ENCODE peak calls at places on chromosomes 12 and 14, in five cellular contexts. One of them, this sample, is unnamed.

GRCh38 chr12:59736786-59737185 is 141.0 kb downstream of the SLC16A7 start:
- DNase-seq in CD8-positive, alpha-beta memory T cell: no peak
- DNase-seq in mesendoderm: peak; percentile 95
- DNase-seq in iPS DF 6.9: no peak
- DNase-seq in heart left ventricle: no peak
- DNase-seq in this sample: no peak

GRCh38 chr12:1515010-1515409 is 79.4 kb downstream of the FBXL14 start:
- DNase-seq in heart left ventricle: no peak
- DNase-seq in iPS DF 6.9: no peak
- DNase-seq in mesendoderm: no peak
- DNase-seq in CD8-positive, alpha-beta memory T cell: no peak
- DNase-seq in this sample: no peak

GRCh38 chr12:85623726-85624125 is 212.5 kb downstream of the RASSF9 start:
- DNase-seq in CD8-positive, alpha-beta memory T cell: no peak
- DNase-seq in heart left ventricle: no peak
- DNase-seq in mesendoderm: no peak
- DNase-seq in iPS DF 6.9: no peak
- DNase-seq in this sample: no peak

GRCh38 chr12:101935769-101936741 is 58.7 kb downstream of the DRAM1 start:
- DNase-seq in CD8-positive, alpha-beta memory T cell: no peak
- DNase-seq in mesendoderm: peak; percentile 86
- DNase-seq in heart left ventricle: peak; percentile 70
- DNase-seq in iPS DF 6.9: no peak
- DNase-seq in this sample: no peak

GRCh38 chr12:95624544-95624943 is 73.3 kb upstream of the USP44 start:
- DNase-seq in mesendoderm: no peak
- DNase-seq in CD8-positive, alpha-beta memory T cell: no peak
- DNase-seq in iPS DF 6.9: no peak
- DNase-seq in heart left ventricle: no peak
- DNase-seq in this sample: no peak

GRCh38 chr14:57362356-57362755 is 28.0 kb upstream of the NAA30 start:
- DNase-seq in mesendoderm: peak; percentile 79
- DNase-seq in heart left ventricle: no peak
- DNase-seq in iPS DF 6.9: no peak
- DNase-seq in CD8-positive, alpha-beta memory T cell: no peak
- DNase-seq in this sample: no peak

GRCh38 chr14:30874120-30874998 is at the start of gene COCH:
- DNase-seq in CD8-positive, alpha-beta memory T cell: no peak
- DNase-seq in iPS DF 6.9: no peak
- DNase-seq in mesendoderm: peak; percentile 79
- DNase-seq in heart left ventricle: peak; percentile 47
- DNase-seq in this sample: peak; percentile 47

GRCh38 chr12:84912191-84913142 is at the start of gene SLC6A15:
- DNase-seq in iPS DF 6.9: peak; percentile 45
- DNase-seq in CD8-positive, alpha-beta memory T cell: no peak
- DNase-seq in heart left ventricle: no peak
- DNase-seq in mesendoderm: peak; percentile 91
- DNase-seq in this sample: peak; percentile 55

GRCh38 chr14:65228436-65228835 is 126.1 kb upstream of the MAX start:
- DNase-seq in heart left ventricle: no peak
- DNase-seq in mesendoderm: no peak
- DNase-seq in CD8-positive, alpha-beta memory T cell: no peak
- DNase-seq in iPS DF 6.9: no peak
- DNase-seq in this sample: no peak

GRCh38 chr12:130357729-130358330 is 20.1 kb downstream of the PIWIL1 start:
- DNase-seq in heart left ventricle: no peak
- DNase-seq in CD8-positive, alpha-beta memory T cell: no peak
- DNase-seq in mesendoderm: no peak
- DNase-seq in iPS DF 6.9: no peak
- DNase-seq in this sample: no peak

GRCh38 chr14:102948698-102949061 is 26.2 kb downstream of the AMN start:
- DNase-seq in iPS DF 6.9: no peak
- DNase-seq in mesendoderm: no peak
- DNase-seq in CD8-positive, alpha-beta memory T cell: no peak
- DNase-seq in heart left ventricle: no peak
- DNase-seq in this sample: no peak
- H3K27ac ChIP-seq in iPS DF 6.9: no peak overlapping the region
- H3K27ac ChIP-seq in mesendoderm: no peak overlapping the region
- H3K27ac ChIP-seq in CD8-positive, alpha-beta memory T cell: no peak overlapping the region
- H3K27ac ChIP-seq in heart left ventricle: no peak overlapping the region
- H3K27ac ChIP-seq in this sample: no peak overlapping the region

GRCh38 chr12:108800591-108800990 is 56.8 kb downstream of the SSH1 start:
- DNase-seq in iPS DF 6.9: no peak
- DNase-seq in heart left ventricle: no peak
- DNase-seq in mesendoderm: no peak
- DNase-seq in CD8-positive, alpha-beta memory T cell: no peak
- DNase-seq in this sample: no peak
- H3K4me1 ChIP-seq in iPS DF 6.9: peaks cover 4% of the 10 kb centered on the region
- H3K4me1 ChIP-seq in heart left ventricle: peaks cover 58% of the 10 kb centered on the region
- H3K4me1 ChIP-seq in mesendoderm: peaks cover 2% of the 10 kb centered on the region
- H3K4me1 ChIP-seq in CD8-positive, alpha-beta memory T cell: peaks cover 5% of the 10 kb centered on the region
- H3K4me1 ChIP-seq in this sample: peaks cover 38% of the 10 kb centered on the region

DNA sequence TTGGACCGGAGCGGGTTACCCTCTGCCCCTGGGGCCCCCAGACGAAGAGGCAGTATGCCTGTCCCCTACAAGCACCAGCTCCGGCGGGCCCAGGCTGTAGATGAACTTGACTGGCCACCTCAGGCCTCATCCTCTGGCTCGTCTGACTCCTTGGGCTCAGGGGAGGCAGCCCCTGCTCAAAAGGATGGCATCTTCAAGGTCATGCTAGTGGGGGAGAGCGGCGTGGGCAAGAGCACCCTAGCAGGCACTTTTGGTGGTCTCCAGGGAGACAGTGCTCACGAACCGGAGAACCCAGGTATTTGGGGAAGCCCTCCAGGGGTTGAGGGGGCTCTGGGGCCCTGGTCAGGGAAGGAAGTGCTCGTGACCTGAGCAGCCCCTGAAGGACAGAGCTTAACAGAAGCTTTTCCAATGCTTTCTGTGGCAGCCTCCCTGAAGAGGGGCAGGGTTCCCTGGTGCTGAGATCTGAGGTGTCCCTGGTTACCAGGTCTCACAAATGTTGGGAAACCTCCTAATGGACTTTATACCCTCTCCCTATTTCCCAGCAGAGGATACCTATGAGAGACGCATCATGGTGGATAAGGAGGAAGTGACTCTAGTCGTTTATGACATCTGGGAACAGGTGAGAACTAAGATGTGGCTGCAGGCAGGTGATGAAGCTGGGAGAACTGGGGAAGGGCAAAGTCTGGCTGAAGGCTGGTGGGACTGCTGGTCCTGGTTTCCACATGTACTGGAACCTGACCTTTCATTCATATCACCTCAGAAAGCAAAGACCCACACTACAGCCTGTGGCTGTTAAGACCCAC is 1.9 kb downstream of the REM2 start:
- DNase-seq in CD8-positive, alpha-beta memory T cell: no peak
- DNase-seq in mesendoderm: no peak
- DNase-seq in iPS DF 6.9: no peak
- DNase-seq in heart left ventricle: no peak
- DNase-seq in this sample: no peak
- H3K4me3 ChIP-seq in CD8-positive, alpha-beta memory T cell: no peak overlapping the region
- H3K4me3 ChIP-seq in mesendoderm: no peak overlapping the region
- H3K4me3 ChIP-seq in iPS DF 6.9: no peak overlapping the region
- H3K4me3 ChIP-seq in heart left ventricle: no peak overlapping the region
- H3K4me3 ChIP-seq in this sample: no peak overlapping the region

GRCh38 chr12:11825278-11825677 is 175.8 kb downstream of the ETV6 start:
- DNase-seq in CD8-positive, alpha-beta memory T cell: no peak
- DNase-seq in iPS DF 6.9: no peak
- DNase-seq in heart left ventricle: no peak
- DNase-seq in mesendoderm: peak; percentile 46
- DNase-seq in this sample: no peak

GRCh38 chr12:11829764-11830194 is 180.3 kb downstream of the ETV6 start:
- DNase-seq in iPS DF 6.9: no peak
- DNase-seq in heart left ventricle: no peak
- DNase-seq in CD8-positive, alpha-beta memory T cell: no peak
- DNase-seq in mesendoderm: peak; percentile 38
- DNase-seq in this sample: no peak

GRCh38 chr12:11824736-11825135 is 175.3 kb downstream of the ETV6 start:
- DNase-seq in heart left ventricle: no peak
- DNase-seq in mesendoderm: no peak
- DNase-seq in iPS DF 6.9: no peak
- DNase-seq in CD8-positive, alpha-beta memory T cell: no peak
- DNase-seq in this sample: no peak

GRCh38 chr12:11826607-11827006 is 177.1 kb downstream of the ETV6 start:
- DNase-seq in CD8-positive, alpha-beta memory T cell: no peak
- DNase-seq in iPS DF 6.9: no peak
- DNase-seq in heart left ventricle: no peak
- DNase-seq in mesendoderm: peak; percentile 54
- DNase-seq in this sample: no peak

GRCh38 chr12:11827096-11827841 is 177.8 kb downstream of the ETV6 start:
- DNase-seq in heart left ventricle: peak; percentile 43
- DNase-seq in CD8-positive, alpha-beta memory T cell: no peak
- DNase-seq in mesendoderm: peak; percentile 83
- DNase-seq in iPS DF 6.9: no peak
- DNase-seq in this sample: no peak
- H3K27ac ChIP-seq in heart left ventricle: peak overlapping the region; percentile 15
- H3K27ac ChIP-seq in CD8-positive, alpha-beta memory T cell: no peak overlapping the region
- H3K27ac ChIP-seq in mesendoderm: peak overlapping the region; percentile 68
- H3K27ac ChIP-seq in iPS DF 6.9: no peak overlapping the region
- H3K27ac ChIP-seq in this sample: peak overlapping the region; percentile 25

GRCh38 chr12:32809846-32810245 is 54.1 kb upstream of the YARS2 start:
- DNase-seq in CD8-positive, alpha-beta memory T cell: no peak
- DNase-seq in mesendoderm: no peak
- DNase-seq in iPS DF 6.9: no peak
- DNase-seq in heart left ventricle: no peak
- DNase-seq in this sample: no peak

GRCh38 chr12:32809196-32809595 is 53.5 kb upstream of the YARS2 start:
- DNase-seq in mesendoderm: no peak
- DNase-seq in iPS DF 6.9: no peak
- DNase-seq in heart left ventricle: no peak
- DNase-seq in CD8-positive, alpha-beta memory T cell: no peak
- DNase-seq in this sample: no peak

GRCh38 chr12:32801269-32802019 is 45.7 kb upstream of the YARS2 start:
- DNase-seq in CD8-positive, alpha-beta memory T cell: no peak
- DNase-seq in iPS DF 6.9: no peak
- DNase-seq in heart left ventricle: no peak
- DNase-seq in mesendoderm: no peak
- DNase-seq in this sample: no peak

GRCh38 chr12:32804301-32804700 is 48.6 kb upstream of the YARS2 start:
- DNase-seq in CD8-positive, alpha-beta memory T cell: no peak
- DNase-seq in mesendoderm: no peak
- DNase-seq in heart left ventricle: no peak
- DNase-seq in iPS DF 6.9: no peak
- DNase-seq in this sample: no peak
- H3K4me1 ChIP-seq in CD8-positive, alpha-beta memory T cell: no peaks in the 10 kb centered on the region
- H3K4me1 ChIP-seq in mesendoderm: no peaks in the 10 kb centered on the region
- H3K4me1 ChIP-seq in heart left ventricle: no peaks in the 10 kb centered on the region
- H3K4me1 ChIP-seq in iPS DF 6.9: no peaks in the 10 kb centered on the region
- H3K4me1 ChIP-seq in this sample: no peaks in the 10 kb centered on the region

GRCh38 chr14:100032749-100033148 is 32.5 kb upstream of the EVL start:
- DNase-seq in CD8-positive, alpha-beta memory T cell: no peak
- DNase-seq in mesendoderm: no peak
- DNase-seq in iPS DF 6.9: no peak
- DNase-seq in heart left ventricle: no peak
- DNase-seq in this sample: no peak

GRCh38 chr14:100033347-100034052 is 31.7 kb upstream of the EVL start:
- DNase-seq in iPS DF 6.9: no peak
- DNase-seq in heart left ventricle: no peak
- DNase-seq in CD8-positive, alpha-beta memory T cell: no peak
- DNase-seq in mesendoderm: no peak
- DNase-seq in this sample: no peak

GRCh38 chr14:100030441-100031153 is 34.6 kb upstream of the EVL start:
- DNase-seq in iPS DF 6.9: no peak
- DNase-seq in mesendoderm: no peak
- DNase-seq in heart left ventricle: no peak
- DNase-seq in CD8-positive, alpha-beta memory T cell: no peak
- DNase-seq in this sample: no peak

GRCh38 chr14:100028990-100029677 is 36.1 kb upstream of the EVL start:
- DNase-seq in mesendoderm: no peak
- DNase-seq in iPS DF 6.9: no peak
- DNase-seq in CD8-positive, alpha-beta memory T cell: no peak
- DNase-seq in heart left ventricle: no peak
- DNase-seq in this sample: no peak

GRCh38 chr14:100031506-100032281 is 33.5 kb upstream of the EVL start:
- DNase-seq in mesendoderm: peak; percentile 80
- DNase-seq in heart left ventricle: peak; percentile 35
- DNase-seq in iPS DF 6.9: no peak
- DNase-seq in CD8-positive, alpha-beta memory T cell: no peak
- DNase-seq in this sample: no peak
- H3K4me3 ChIP-seq in mesendoderm: no peak overlapping the region
- H3K4me3 ChIP-seq in heart left ventricle: no peak overlapping the region
- H3K4me3 ChIP-seq in iPS DF 6.9: no peak overlapping the region
- H3K4me3 ChIP-seq in CD8-positive, alpha-beta memory T cell: no peak overlapping the region
- H3K4me3 ChIP-seq in this sample: peak overlapping the region; percentile 32

GRCh38 chr12:117334098-117334497 is 27.3 kb downstream of the NOS1 start:
- DNase-seq in CD8-positive, alpha-beta memory T cell: no peak
- DNase-seq in mesendoderm: no peak
- DNase-seq in heart left ventricle: no peak
- DNase-seq in iPS DF 6.9: no peak
- DNase-seq in this sample: no peak
- H3K27ac ChIP-seq in CD8-positive, alpha-beta memory T cell: no peak overlapping the region
- H3K27ac ChIP-seq in mesendoderm: no peak overlapping the region
- H3K27ac ChIP-seq in heart left ventricle: no peak overlapping the region
- H3K27ac ChIP-seq in iPS DF 6.9: no peak overlapping the region
- H3K27ac ChIP-seq in this sample: no peak overlapping the region

DNA sequence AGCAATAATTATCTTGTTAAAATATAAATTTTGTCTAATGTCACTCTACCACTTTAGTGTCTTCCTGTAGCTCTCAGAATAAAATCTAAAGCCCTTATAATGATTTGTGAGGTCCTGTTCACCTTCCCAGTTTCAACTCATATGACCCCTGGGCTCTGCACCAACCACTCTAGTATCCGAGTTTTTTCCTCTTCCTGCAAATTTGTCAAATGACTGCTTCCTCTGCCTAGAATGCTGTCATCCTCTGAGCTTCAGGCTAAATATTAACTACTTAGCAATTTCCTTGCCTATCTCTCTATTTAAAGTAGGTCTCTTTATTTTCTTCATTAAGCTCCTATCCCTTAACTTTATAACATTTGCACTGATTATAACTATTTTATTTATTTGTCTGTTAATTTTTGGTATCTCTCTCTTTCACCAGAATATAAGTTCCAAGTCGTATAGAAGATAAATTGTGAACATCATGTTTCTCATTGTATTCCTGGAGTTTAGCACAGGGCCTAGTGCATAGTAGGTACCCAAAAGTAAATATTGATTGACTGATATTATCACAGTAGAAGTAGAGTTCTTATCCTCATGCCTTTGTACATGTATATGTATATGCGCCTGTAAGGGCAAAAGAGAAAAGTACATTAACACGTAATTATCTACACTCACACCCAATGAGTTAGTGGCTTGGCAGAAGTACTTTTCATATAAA is 196.0 kb downstream of the BCAT1 start:
- DNase-seq in heart left ventricle: no peak
- DNase-seq in iPS DF 6.9: no peak
- DNase-seq in CD8-positive, alpha-beta memory T cell: no peak
- DNase-seq in mesendoderm: no peak
- DNase-seq in this sample: no peak
- H3K4me1 ChIP-seq in heart left ventricle: no peaks in the 10 kb centered on the region
- H3K4me1 ChIP-seq in iPS DF 6.9: peaks cover 6% of the 10 kb centered on the region
- H3K4me1 ChIP-seq in CD8-positive, alpha-beta memory T cell: no peaks in the 10 kb centered on the region
- H3K4me1 ChIP-seq in mesendoderm: no peaks in the 10 kb centered on the region
- H3K4me1 ChIP-seq in this sample: no peaks in the 10 kb centered on the region

GRCh38 chr14:105421723-105422615 is 2.3 kb downstream of the MTA1 start:
- DNase-seq in mesendoderm: no peak
- DNase-seq in iPS DF 6.9: no peak
- DNase-seq in CD8-positive, alpha-beta memory T cell: no peak
- DNase-seq in heart left ventricle: peak; percentile 31
- DNase-seq in this sample: no peak
- H3K4me3 ChIP-seq in mesendoderm: no peak overlapping the region
- H3K4me3 ChIP-seq in iPS DF 6.9: no peak overlapping the region
- H3K4me3 ChIP-seq in CD8-positive, alpha-beta memory T cell: no peak overlapping the region
- H3K4me3 ChIP-seq in heart left ventricle: no peak overlapping the region
- H3K4me3 ChIP-seq in this sample: no peak overlapping the region

GRCh38 chr12:54372113-54372806 is 8.0 kb upstream of the GPR84 start:
- DNase-seq in iPS DF 6.9: no peak
- DNase-seq in heart left ventricle: peak; percentile 60
- DNase-seq in mesendoderm: no peak
- DNase-seq in CD8-positive, alpha-beta memory T cell: no peak
- DNase-seq in this sample: no peak
- H3K27ac ChIP-seq in iPS DF 6.9: no peak overlapping the region
- H3K27ac ChIP-seq in heart left ventricle: peak overlapping the region; percentile 56
- H3K27ac ChIP-seq in mesendoderm: no peak overlapping the region
- H3K27ac ChIP-seq in CD8-positive, alpha-beta memory T cell: no peak overlapping the region
- H3K27ac ChIP-seq in this sample: peak overlapping the region; percentile 54